ENCODE peak calls at places on chromosomes 11 and 22, in four cellular contexts. T, G, S and I are unnamed samples.

GRCh38 chr22:27247691-27248434 is 553.7 kb downstream of the MN1 start:
- DNase-seq in T (no peak), G (no peak), S (no peak), I (no peak)

GRCh38 chr11:133163463-133164419 is 368.6 kb downstream of the OPCML start:
- DNase-seq in T (peak), G (peak), S (peak), I (no peak)

GRCh38 chr11:19196458-19196857 is 5.3 kb downstream of the CSRP3 start:
- DNase-seq in T (no peak), G (no peak), S (no peak), I (no peak)

GRCh38 chr22:20242393-20243175 is 25.5 kb downstream of the RTN4R start:
- DNase-seq in T (no peak), G (no peak), S (no peak), I (no peak)

GRCh38 chr22:33002035-33002434 is 56.1 kb downstream of the SYN3 start:
- DNase-seq in T (no peak), G (no peak), S (no peak), I (no peak)

GRCh38 chr22:28992565-28993326 is 68.9 kb downstream of the C22orf31 start:
- DNase-seq in T (no peak), G (no peak), S (no peak), I (no peak)

GRCh38 chr22:28025333-28025732 is 106.3 kb upstream of the PITPNB start:
- DNase-seq in T (peak), G (no peak), S (peak), I (no peak)

GRCh38 chr11:71206186-71206585 is 46.2 kb downstream of the SHANK2 start:
- DNase-seq in T (no peak), G (no peak), S (no peak), I (no peak)

GRCh38 chr22:44051961-44052360 is 27.9 kb downstream of the PARVB start:
- DNase-seq in T (no peak), G (no peak), S (no peak), I (no peak)

GRCh38 chr11:57640068-57640800 is 9.5 kb downstream of the YPEL4 start:
- DNase-seq in T (no peak), G (no peak), S (no peak), I (no peak)

GRCh38 chr22:31870890-31871289 is 73.4 kb upstream of the YWHAH start:
- DNase-seq in T (no peak), G (no peak), S (no peak), I (no peak)

GRCh38 chr22:36928826-36929535 is 15.6 kb downstream of the CSF2RB start:
- DNase-seq in T (no peak), G (no peak), S (no peak), I (no peak)

GRCh38 chr11:108853864-108854263 is 189.0 kb downstream of the DDX10 start:
- DNase-seq in T (no peak), G (no peak), S (no peak), I (no peak)

GRCh38 chr11:109040303-109040702 is 375.4 kb downstream of the DDX10 start:
- DNase-seq in T (peak), G (no peak), S (peak), I (peak)

GRCh38 chr11:31779268-31779879 is 31.7 kb downstream of the PAX6 start:
- DNase-seq in T (no peak), G (no peak), S (no peak), I (no peak)

GRCh38 chr11:75199412-75199955 is 41.1 kb upstream of the TPBGL start:
- DNase-seq in T (no peak), G (no peak), S (no peak), I (no peak)

GRCh38 chr22:29951675-29952413 is 68.9 kb downstream of the MTMR3 start:
- DNase-seq in T (peak), G (no peak), S (peak), I (no peak)

GRCh38 chr11:57791321-57792059 is 29.9 kb downstream of the CTNND1 start:
- DNase-seq in T (no peak), G (no peak), S (no peak), I (no peak)

GRCh38 chr22:37442537-37442936 is 15.3 kb upstream of the ELFN2 start:
- DNase-seq in T (no peak), G (no peak), S (no peak), I (no peak)

GRCh38 chr11:110074499-110074898 is 18.7 kb upstream of the ZC3H12C start:
- DNase-seq in T (no peak), G (no peak), S (no peak), I (no peak)

GRCh38 chr11:7858001-7858400 is 61.3 kb upstream of the OR5P2 start:
- DNase-seq in T (no peak), G (no peak), S (no peak), I (no peak)

GRCh38 chr11:1449516-1450270 is 36.9 kb downstream of the MOB2 start:
- DNase-seq in T (no peak), G (no peak), S (no peak), I (no peak)

GRCh38 chr11:20014067-20014402 is 146.2 kb downstream of the DBX1 start:
- DNase-seq in T (no peak), G (no peak), S (no peak), I (no peak)

GRCh38 chr22:35023692-35024363 is 42.1 kb upstream of the ISX start:
- DNase-seq in T (peak), G (no peak), S (peak), I (peak)

GRCh38 chr11:24153337-24153736 is 343.5 kb upstream of the LUZP2 start:
- DNase-seq in T (no peak), G (no peak), S (no peak), I (no peak)

GRCh38 chr11:24161587-24161986 is 335.3 kb upstream of the LUZP2 start:
- DNase-seq in T (no peak), G (no peak), S (no peak), I (no peak)

DNA sequence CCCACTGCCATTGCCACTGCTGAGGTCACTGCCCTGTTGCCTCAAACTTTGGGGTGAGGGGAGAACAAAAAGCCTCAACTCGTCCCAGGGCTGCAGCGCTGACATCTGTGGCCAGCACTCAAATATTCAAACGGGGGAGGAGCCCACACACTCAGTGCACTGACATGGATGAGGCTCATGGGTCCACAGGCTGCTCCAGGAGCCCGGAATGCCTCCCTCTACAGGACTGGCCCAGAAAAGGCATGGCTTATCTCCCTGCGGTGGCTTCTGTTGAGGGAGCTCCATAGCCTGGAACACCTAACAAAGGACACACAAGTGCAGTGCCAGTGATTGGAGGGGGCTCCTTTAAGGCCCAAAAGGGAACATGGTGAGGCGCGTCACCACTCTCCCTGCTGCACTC is 341.1 kb upstream of the LUZP2 start:
- DNase-seq in T (no peak), G (no peak), S (no peak), I (peak)
- TF ChIP-seq NRF1 in T (no peak), G (no peak), S (no peak), I (no peak)

GRCh38 chr11:96943970-96944369 is 554.2 kb downstream of the JRKL start:
- DNase-seq in T (no peak), G (no peak), S (no peak), I (no peak)
- TF ChIP-seq CHD2 in T (no peak), G (no peak), S (no peak), I (no peak)

DNA sequence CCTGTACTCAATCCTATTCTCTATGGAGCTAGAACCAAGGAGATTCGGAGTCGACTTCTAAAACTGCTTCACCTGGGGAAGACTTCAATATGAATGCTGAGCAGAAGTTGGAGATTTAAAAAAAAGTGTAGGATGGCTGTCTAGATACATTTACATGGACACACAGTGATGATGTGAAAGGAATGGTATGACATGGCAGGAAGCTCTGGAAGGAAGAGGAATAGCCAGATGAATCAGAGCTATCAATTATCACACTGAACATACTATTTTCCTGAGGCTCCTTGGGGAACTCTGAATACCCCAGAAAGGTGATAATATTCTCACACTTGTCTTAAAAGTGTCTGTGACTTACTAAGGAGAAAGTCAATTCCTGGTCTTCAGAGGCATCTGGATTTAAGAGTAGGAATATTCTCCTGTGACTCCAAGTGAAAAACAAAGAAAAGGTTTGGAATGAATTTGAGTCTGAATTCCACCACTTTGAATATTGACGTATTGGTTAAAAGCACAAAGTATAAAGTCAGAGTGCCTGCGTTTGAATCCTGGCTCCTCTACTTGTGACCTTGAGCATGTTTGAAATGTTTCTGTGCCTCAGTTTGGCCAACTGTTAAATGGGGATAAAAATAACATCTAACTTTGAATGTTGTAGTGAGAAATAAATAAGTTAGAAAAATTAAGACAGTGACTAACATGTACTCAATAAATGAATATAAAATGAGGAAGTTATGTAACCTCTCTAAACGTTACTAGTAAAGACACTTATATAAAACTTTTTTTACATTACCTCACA is 1.3 kb downstream of the OR52D1 start:
- DNase-seq in T (no peak), G (no peak), S (no peak), I (no peak)
- TF ChIP-seq NRF1 in T (no peak), G (no peak), S (no peak), I (no peak)

DNA sequence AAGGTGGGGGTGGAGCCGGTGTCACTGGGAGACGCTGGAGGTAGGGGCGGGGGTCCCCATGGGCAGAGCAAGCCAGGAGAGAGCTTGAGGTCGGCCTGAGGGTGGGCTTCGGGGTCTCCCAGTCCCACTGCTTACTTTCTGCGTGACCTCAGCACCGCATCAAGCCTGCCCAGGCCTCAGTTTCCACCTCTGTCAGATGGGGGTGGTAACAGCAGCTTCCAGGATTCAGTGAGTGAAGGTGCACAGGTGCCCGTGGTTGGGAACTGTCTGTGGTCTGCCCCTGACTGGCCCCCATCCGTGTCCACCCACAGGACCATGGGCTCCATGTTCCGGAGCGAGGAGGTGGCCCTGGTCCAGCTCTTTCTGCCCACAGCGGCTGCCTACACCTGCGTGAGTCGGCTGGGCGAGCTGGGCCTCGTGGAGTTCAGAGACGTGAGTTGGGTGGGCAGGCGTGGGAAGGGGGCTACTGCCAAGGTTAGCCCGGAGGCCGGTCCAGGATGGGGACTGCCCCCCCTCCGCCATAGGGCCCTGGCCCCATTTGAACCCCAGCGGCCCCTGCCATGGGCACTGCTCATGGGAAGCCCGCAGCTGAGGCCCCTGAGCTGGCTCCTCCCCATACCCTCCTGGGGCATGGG is 2.2 kb downstream of the TCIRG1 start:
- DNase-seq in T (peak), G (no peak), S (no peak), I (peak)
- TF ChIP-seq CHD2 in T (no peak), G (no peak), S (no peak), I (no peak)